ENCODE peak calls at places on chromosome 4, in four cellular contexts. J, G, Q and R are unnamed samples. For H3K9me3, the result is how much of the 10 kb centered on the place peaks cover.

GRCh38 chr4:2402453-2402852 is 16.0 kb downstream of the ZFYVE28 start:
- DNase-seq in Q (no peak), J (no peak), G (no peak), R (no peak)

GRCh38 chr4:1302159-1302558 is 12.5 kb downstream of the MAEA start:
- DNase-seq in J (no peak), Q (no peak), G (no peak), R (no peak)

GRCh38 chr4:138555584-138555983 is 313.4 kb upstream of the SLC7A11 start:
- DNase-seq in J (peak), Q (peak), G (no peak), R (no peak)

GRCh38 chr4:184792950-184793555 is 32.7 kb downstream of the ACSL1 start:
- DNase-seq in J (peak), G (no peak), Q (peak), R (peak)

GRCh38 chr4:7524064-7524682 is 89.4 kb upstream of the PSAPL1 start:
- DNase-seq in J (no peak), Q (no peak), G (no peak), R (no peak)

GRCh38 chr4:19358015-19358414 is 893.7 kb upstream of the SLIT2 start:
- DNase-seq in Q (no peak), G (no peak), J (no peak), R (no peak)

GRCh38 chr4:40918330-40918729 is 168.6 kb downstream of the NSUN7 start:
- DNase-seq in J (no peak), G (no peak), Q (no peak), R (no peak)

GRCh38 chr4:117549624-117550023 is 464.2 kb upstream of the TRAM1L1 start:
- DNase-seq in Q (no peak), J (no peak), G (no peak), R (no peak)

GRCh38 chr4:147596976-147597375 is 20.2 kb upstream of the TMEM184C start:
- DNase-seq in G (no peak), J (no peak), Q (no peak), R (no peak)

GRCh38 chr4:73053974-73054480 is 15.5 kb downstream of the COX18 start:
- DNase-seq in J (no peak), G (no peak), Q (no peak), R (no peak)

GRCh38 chr4:167622481-167623240 is 388.4 kb upstream of the SPOCK3 start:
- DNase-seq in Q (peak), G (no peak), J (peak), R (peak)

GRCh38 chr4:1417522-1418390 is 11.5 kb upstream of the NKX1-1 start:
- DNase-seq in Q (no peak), G (no peak), J (peak), R (no peak)

GRCh38 chr4:145763399-145763798 is 83.5 kb downstream of the C4orf51 start:
- DNase-seq in Q (no peak), J (no peak), G (no peak), R (no peak)

GRCh38 chr4:81454498-81454897 is 17.2 kb downstream of the RASGEF1B start:
- DNase-seq in Q (peak), G (no peak), J (no peak), R (no peak)

GRCh38 chr4:77599378-77599777 is 6.2 kb upstream of the CXCL13 start:
- DNase-seq in Q (peak), G (no peak), J (peak), R (peak)

GRCh38 chr4:36255575-36255974 is 11.3 kb upstream of the ARAP2 start:
- DNase-seq in J (no peak), Q (no peak), G (peak), R (no peak)

GRCh38 chr4:37803348-37803973 is 23.0 kb upstream of the PGM2 start:
- DNase-seq in Q (peak), G (no peak), J (peak), R (no peak)

GRCh38 chr4:61555789-61556188 is 355.7 kb downstream of the ADGRL3 start:
- DNase-seq in Q (no peak), G (no peak), J (peak), R (no peak)

GRCh38 chr4:172042714-172043114 is 229.5 kb downstream of the GALNTL6 start:
- DNase-seq in J (peak), Q (peak), G (no peak), R (peak)

GRCh38 chr4:135122457-135122856 is 920.9 kb upstream of the PABPC4L start:
- DNase-seq in G (no peak), Q (no peak), J (no peak), R (no peak)

GRCh38 chr4:143599827-143600226 is 86.3 kb downstream of the SMARCA5 start:
- DNase-seq in Q (no peak), G (no peak), J (no peak), R (no peak)

GRCh38 chr4:1863297-1864033 is 7.5 kb upstream of the LETM1 start:
- DNase-seq in Q (no peak), G (no peak), J (peak), R (no peak)

GRCh38 chr4:1330761-1331590 is 16.0 kb upstream of the UVSSA start:
- DNase-seq in G (no peak), J (no peak), Q (no peak), R (no peak)

GRCh38 chr4:1579834-1580686 is 104.1 kb downstream of the FAM53A start:
- DNase-seq in G (no peak), J (peak), Q (peak), R (peak)

GRCh38 chr4:75046226-75046625 is 113.3 kb downstream of the PARM1 start:
- DNase-seq in G (no peak), J (no peak), Q (no peak), R (no peak)

GRCh38 chr4:189792819-189793618 is 147.7 kb upstream of the FRG1 start:
- DNase-seq in Q (peak), J (peak), G (no peak), R (peak)

GRCh38 chr4:71713611-71714203 is 70.2 kb downstream of the GC start:
- DNase-seq in G (no peak), J (peak), Q (peak), R (peak)
- TF ChIP-seq ZNF274 in G (no peak), J (no peak), Q (no peak), R (no peak)

DNA sequence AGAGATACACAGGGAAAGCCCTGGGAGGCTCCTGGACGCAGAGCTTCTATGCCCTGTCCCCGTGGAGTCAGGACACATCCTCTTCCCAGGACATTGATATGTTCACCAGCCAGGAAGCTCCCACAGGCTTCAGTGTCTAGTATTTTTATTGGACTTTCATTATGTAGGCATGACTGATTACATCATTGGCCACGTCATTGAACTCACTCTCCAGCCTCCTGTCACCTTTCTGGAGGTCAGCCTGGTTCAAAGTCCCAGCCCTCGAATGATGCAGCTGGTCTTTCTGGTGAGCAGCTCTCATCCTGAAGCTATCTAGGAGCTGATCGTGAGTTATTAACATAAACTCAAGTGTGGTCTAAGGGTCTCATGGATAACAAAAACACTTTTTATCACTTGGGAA is 104.1 kb downstream of the CPEB2 start:
- DNase-seq in G (no peak), Q (no peak), J (no peak), R (no peak)
- TF ChIP-seq ZBTB33 in G (no peak), Q (no peak), J (no peak), R (no peak)

GRCh38 chr4:13540446-13541175 is 3.7 kb downstream of the NKX3-2 start:
- DNase-seq in Q (no peak), G (no peak), J (no peak), R (no peak)

GRCh38 chr4:13538427-13538973 is 5.8 kb downstream of the NKX3-2 start:
- DNase-seq in G (no peak), J (no peak), Q (no peak), R (no peak)

GRCh38 chr4:13539047-13539720 is 5.1 kb downstream of the NKX3-2 start:
- DNase-seq in G (no peak), J (no peak), Q (no peak), R (no peak)

GRCh38 chr4:13541176-13541604 is 3.1 kb downstream of the NKX3-2 start:
- DNase-seq in G (no peak), Q (no peak), J (no peak), R (no peak)

DNA sequence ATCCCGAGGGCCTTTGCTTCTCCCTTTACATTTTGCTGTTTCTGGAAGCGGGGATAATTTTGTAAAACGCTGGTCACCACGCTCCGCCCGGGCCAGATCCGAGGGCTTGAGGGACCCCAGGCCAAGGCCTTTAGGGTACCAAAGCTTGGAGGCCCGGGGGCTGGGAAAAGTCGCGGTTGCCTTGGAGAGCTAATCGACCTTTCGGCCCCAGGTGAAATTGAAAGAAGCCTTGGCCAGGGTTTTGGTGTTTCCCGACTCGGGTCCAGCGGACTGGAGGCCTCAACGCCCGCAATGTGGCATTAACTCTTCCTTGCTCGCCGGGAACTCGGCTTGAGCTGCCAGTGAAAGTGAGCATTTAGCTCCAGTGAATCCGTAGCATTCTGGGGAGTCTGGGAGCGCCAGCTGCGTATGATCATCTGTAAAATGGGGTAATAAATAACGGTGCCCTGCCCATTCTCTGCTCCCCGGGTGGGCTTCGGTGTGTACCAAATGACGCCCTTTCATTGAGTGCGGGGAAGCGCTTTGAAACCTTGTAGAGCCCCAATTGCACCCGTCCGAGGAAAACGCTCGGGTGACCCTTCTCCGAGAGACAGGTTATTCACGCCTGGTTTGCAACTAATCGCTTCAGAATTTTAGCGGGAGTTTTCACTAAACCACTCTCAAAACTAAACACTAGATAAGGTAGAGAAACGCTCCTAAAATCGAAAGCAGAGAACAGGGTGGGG is 4.4 kb downstream of the NKX3-2 start:
- DNase-seq in J (no peak), G (no peak), Q (no peak), R (no peak)
- H3K9me3 ChIP-seq in J (under half), G (under half), Q (under half), R (under half)

GRCh38 chr4:122117743-122118142 is 34.4 kb upstream of the BLTP1 start:
- DNase-seq in J (no peak), Q (peak), G (no peak), R (no peak)
- TF ChIP-seq ZNF274 in J (no peak), Q (no peak), G (no peak), R (no peak)

DNA sequence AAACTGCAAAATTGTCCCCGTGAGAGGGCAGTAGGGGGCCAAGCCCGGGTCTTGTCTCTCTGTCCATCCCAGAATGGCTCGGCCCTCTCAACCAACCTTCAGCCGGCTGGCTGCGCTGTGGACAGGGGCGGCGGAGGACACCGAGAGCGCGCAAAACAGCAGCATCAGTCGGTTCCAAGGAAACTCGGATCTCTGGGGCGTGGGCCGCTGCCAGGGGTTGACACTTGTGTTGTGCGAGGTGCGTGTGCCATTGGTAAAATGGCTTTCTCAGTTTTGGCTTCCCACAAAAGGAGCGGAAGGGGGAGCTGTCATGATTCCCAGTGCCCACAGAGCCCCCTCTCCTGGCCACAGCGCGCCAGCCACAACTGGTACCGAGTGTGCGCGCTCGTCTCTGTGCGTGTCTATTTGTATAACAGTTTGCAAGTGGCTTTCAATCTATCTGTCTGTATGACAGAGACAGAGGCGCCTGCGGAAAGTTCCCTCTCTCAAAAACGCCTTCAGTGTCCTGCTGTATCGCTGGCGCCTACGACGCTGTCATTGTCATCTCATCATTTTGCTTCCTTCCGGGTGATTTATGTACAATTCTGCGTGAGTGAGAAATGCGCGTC is 1.9 kb downstream of the DKK2 start:
- DNase-seq in Q (no peak), G (no peak), J (peak), R (no peak)
- TF ChIP-seq ZBTB33 in Q (no peak), G (no peak), J (no peak), R (no peak)

GRCh38 chr4:79673321-79673720 is 265.3 kb upstream of the GK2 start:
- DNase-seq in Q (no peak), J (no peak), G (no peak), R (no peak)
- H3K9me3 ChIP-seq in Q (under half), J (under half), G (under half), R (under half)